ENCODE peak calls at places on chromosomes 6 and 20, in six cellular contexts. Q is Calu3, V is RWPE1, W is foreskin keratinocyte, E is uterus, C is mesothelial cell of epicardium. B is an unnamed sample.

GRCh38 chr6:34227656-34228421 is 8.8 kb upstream of the HMGA1 start:
- DNase-seq in E (no peak), W (no peak), Q (peak), V (no peak), C (no peak), B (no peak)

GRCh38 chr20:51541189-51542032 is 1.1 kb downstream of the NFATC2 start:
- DNase-seq in E (peak), C (peak), V (no peak), Q (peak), W (no peak), B (peak)

GRCh38 chr6:152585236-152585635 is 51.9 kb downstream of the SYNE1 start:
- DNase-seq in C (no peak), W (no peak), V (no peak), Q (no peak), E (no peak), B (no peak)

GRCh38 chr6:133644548-133644947 is 244.4 kb upstream of the TCF21 start:
- DNase-seq in C (no peak), W (no peak), V (no peak), E (no peak), Q (no peak), B (no peak)

GRCh38 chr20:40443731-40444130 is 245.3 kb downstream of the MAFB start:
- DNase-seq in W (no peak), C (no peak), Q (no peak), V (no peak), E (no peak), B (no peak)

GRCh38 chr20:1242530-1242929 is 16.7 kb downstream of the RAD21L1 start:
- DNase-seq in W (no peak), V (no peak), E (no peak), Q (no peak), C (no peak), B (no peak)

GRCh38 chr6:143007626-143008025 is 53.1 kb upstream of the AIG1 start:
- DNase-seq in W (no peak), C (no peak), V (no peak), Q (no peak), E (no peak), B (no peak)

GRCh38 chr6:122904166-122904565 is 91.9 kb upstream of the CLVS2 start:
- DNase-seq in E (no peak), Q (no peak), C (no peak), V (no peak), W (no peak), B (no peak)

GRCh38 chr6:650098-650497 is 6.8 kb downstream of the HUS1B start:
- DNase-seq in Q (no peak), W (no peak), E (no peak), V (no peak), C (no peak), B (no peak)

GRCh38 chr6:170345662-170346061 is 39.1 kb downstream of the FAM120B start:
- DNase-seq in V (no peak), W (no peak), E (no peak), Q (no peak), C (no peak), B (no peak)

GRCh38 chr6:141587482-141588266 is 545.1 kb upstream of the GJE1 start:
- DNase-seq in C (no peak), E (no peak), Q (no peak), W (no peak), V (no peak), B (no peak)

GRCh38 chr20:63520594-63520938 is at the start of gene PPDPF:
- DNase-seq in E (peak), W (no peak), V (peak), Q (peak), C (peak), B (peak)

DNA sequence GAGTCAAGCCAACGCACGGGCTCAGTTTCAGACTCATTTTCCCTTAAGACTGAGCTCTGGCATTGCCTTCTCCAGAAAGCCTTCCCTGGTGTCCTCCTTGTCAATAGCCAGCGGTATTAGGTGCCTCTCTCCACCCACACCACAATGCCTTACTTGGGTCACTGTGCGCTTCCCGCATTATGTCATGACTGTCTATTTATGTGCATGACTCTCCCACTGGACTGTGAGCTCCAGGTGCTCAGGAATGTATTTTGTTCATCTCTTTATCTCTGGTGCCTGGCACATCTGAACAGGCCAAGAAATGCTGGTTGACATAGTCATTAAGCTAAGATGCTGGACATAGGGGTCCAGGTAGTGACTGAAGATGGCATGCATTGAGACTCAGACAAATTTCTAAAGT is 42.7 kb downstream of the DAAM2 start:
- DNase-seq in C (no peak), V (no peak), Q (no peak), E (no peak), W (no peak), B (no peak)
- TF ChIP-seq CTCF in C (no peak), V (no peak), Q (no peak), E (no peak), W (no peak), B (no peak)

DNA sequence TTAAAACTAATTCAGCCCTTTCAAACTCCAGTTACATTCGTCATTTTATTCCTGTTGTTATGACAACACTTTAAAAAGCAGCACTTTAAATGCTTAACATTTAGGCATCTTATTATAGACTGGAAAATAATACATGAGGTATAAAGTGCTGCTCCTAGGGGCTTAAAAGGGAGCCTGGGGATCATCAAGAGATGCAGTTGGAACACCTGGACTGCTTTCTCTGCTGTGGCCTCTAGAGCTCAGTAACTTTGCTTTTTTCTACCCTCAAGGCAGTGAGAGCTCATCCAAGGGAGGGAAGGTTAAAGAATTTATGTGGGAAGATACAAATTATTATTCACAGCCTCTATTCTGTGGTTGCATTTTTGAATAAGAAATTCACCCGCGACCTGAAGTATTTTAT is 46.8 kb downstream of the RIPOR2 start:
- DNase-seq in C (no peak), V (no peak), E (no peak), Q (no peak), W (no peak), B (no peak)
- TF ChIP-seq CTCF in C (no peak), V (no peak), E (no peak), Q (no peak), W (no peak), B (no peak)

DNA sequence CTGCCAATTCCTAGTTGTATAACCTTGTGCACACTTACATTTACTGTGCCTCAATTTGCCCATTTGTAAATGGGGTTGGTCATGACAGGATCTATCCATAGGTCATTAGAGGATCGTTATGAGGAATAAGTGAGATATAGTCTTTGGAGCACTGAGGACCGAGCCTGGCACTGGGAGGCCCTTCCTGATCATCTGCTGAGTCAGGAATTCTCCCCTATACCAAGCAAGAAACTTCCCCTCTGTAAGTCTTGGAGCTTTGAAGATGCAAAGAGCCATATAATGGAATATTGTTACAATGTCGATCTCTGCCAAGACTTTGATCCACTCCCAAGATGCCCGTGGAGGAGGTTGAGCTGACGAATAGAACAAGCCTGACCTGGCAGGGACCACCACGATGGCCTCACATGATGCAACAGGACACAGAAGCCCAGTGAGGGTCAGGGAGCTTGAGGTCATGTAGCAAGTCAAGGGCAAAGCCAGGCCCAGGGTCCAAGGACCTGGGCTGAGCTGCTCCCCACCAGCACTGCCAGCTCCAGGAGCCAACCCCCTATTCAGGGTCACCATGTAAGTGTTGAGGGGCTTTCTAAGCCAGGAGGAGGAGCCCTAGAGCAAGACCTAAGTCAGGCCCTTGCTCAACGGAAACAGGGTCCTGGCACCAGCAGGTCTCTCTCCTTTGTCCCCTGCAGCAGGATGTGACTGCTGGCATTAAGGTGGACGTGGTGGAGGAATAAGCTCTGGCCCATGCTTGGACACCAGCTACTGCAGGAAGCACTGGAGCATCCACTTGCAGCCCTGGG is 16.7 kb downstream of the PDRG1 start:
- DNase-seq in Q (no peak), C (no peak), E (no peak), V (no peak), W (no peak), B (no peak)
- TF ChIP-seq CTCF in Q (no peak), C (no peak), E (no peak), V (no peak), W (no peak), B (no peak)

GRCh38 chr20:57801046-57801445 is 91.2 kb upstream of the PMEPA1 start:
- DNase-seq in V (no peak), E (no peak), W (no peak), Q (no peak), C (no peak), B (no peak)
- TF ChIP-seq CTCF in V (no peak), E (no peak), W (no peak), Q (no peak), C (no peak), B (no peak)

GRCh38 chr6:144064402-144064830 is 31.0 kb downstream of the SF3B5 start:
- DNase-seq in W (no peak), V (no peak), C (no peak), Q (peak), E (no peak), B (peak)

GRCh38 chr6:144062757-144063156 is 32.6 kb downstream of the SF3B5 start:
- DNase-seq in W (no peak), E (no peak), V (no peak), C (no peak), Q (no peak), B (no peak)

GRCh38 chr6:144063246-144063743 is 32.1 kb downstream of the SF3B5 start:
- DNase-seq in E (no peak), C (no peak), V (no peak), Q (no peak), W (no peak), B (peak)

GRCh38 chr6:144064831-144065668 is 30.3 kb downstream of the SF3B5 start:
- DNase-seq in E (no peak), W (no peak), V (no peak), C (no peak), Q (no peak), B (peak)

DNA sequence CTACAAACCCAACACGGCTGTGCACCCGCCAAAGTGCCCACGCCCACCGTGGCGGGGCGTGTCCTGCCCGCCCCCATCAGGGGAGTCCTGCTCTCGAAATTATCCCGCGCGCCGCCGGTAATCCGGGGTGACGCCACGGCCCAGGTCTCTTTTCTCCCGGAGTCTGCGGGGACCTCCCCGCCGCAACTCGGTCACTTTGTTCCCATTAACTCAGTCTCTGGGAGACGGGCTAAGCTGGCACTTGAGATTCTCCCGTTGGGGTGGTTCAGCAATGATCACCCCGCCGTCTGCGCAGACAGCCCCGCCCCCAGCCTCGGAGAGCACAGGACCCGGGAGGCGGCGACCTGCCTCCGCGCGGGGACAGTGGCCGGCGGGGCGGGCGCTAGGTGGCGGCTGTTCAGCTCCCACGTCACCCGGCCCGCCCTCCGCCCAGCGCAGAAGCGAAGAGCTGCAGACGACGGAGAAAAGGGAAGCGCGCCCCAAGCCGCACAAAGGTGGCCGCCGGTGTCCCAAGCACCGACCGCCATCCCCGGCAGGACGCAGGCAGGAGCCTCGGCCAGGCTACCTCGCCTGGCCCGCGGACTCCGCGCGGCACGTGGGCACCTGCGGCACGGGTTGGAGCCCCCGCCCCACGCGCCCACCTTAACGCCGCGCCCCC is 31.5 kb downstream of the SF3B5 start:
- DNase-seq in V (peak), C (peak), W (no peak), E (peak), Q (peak), B (peak)
- TF ChIP-seq CTCF in V (peak), C (no peak), W (peak), E (no peak), Q (no peak), B (no peak)

GRCh38 chr6:31728767-31729514 is at the start of gene DDAH2:
- DNase-seq in V (no peak), Q (no peak), C (no peak), W (no peak), E (peak), B (no peak)
- TF ChIP-seq CTCF in V (peak), Q (peak), C (no peak), W (no peak), E (no peak), B (no peak)

B was measured in colonic mucosa.